ENCODE peak calls at places on chromosomes 6 and 20, in ten cellular contexts. H, T, W, S, Q, I, N, Z, C and G are unnamed samples.

GRCh38 chr6:10210052-10210451 is 204.8 kb downstream of the TFAP2A start:
- DNase-seq in I (no peak), W (no peak), Z (peak), N (no peak), Q (no peak), T (no peak), S (no peak), C (no peak), H (no peak), G (peak)

GRCh38 chr20:62837790-62838458 is 21.1 kb downstream of the COL9A3 start:
- DNase-seq in H (no peak), N (no peak), T (no peak), S (no peak), Q (no peak), C (no peak), Z (no peak), W (no peak), I (peak), G (no peak)

GRCh38 chr20:63044204-63044600 is 37.4 kb upstream of the BHLHE23 start:
- DNase-seq in T (no peak), I (no peak), Q (no peak), S (no peak), Z (no peak), H (no peak), N (no peak), W (no peak), C (no peak), G (no peak)

GRCh38 chr6:14128017-14128416 is 10.4 kb downstream of the CD83 start:
- DNase-seq in N (no peak), I (no peak), H (no peak), S (no peak), T (no peak), C (no peak), Q (no peak), W (no peak), Z (no peak), G (no peak)

GRCh38 chr6:52686878-52687699 is 16.2 kb downstream of the TMEM14A start:
- DNase-seq in N (no peak), Z (no peak), C (no peak), Q (no peak), H (no peak), I (peak), W (no peak), S (no peak), T (no peak), G (peak)

GRCh38 chr6:29800254-29800653 is 27.4 kb upstream of the HLA-G start:
- DNase-seq in S (no peak), I (no peak), H (no peak), Z (no peak), W (no peak), T (no peak), Q (no peak), C (no peak), N (no peak), G (no peak)

GRCh38 chr6:37371158-37372083 is 17.6 kb downstream of the RNF8 start:
- DNase-seq in C (no peak), Z (no peak), N (no peak), I (no peak), T (no peak), H (no peak), S (no peak), W (no peak), Q (no peak), G (no peak)

GRCh38 chr6:44856495-44856878 is 469.0 kb downstream of the CDC5L start:
- DNase-seq in H (no peak), I (no peak), N (no peak), W (no peak), C (no peak), Z (no peak), Q (no peak), S (no peak), T (no peak), G (no peak)

GRCh38 chr6:11460001-11460668 is 77.4 kb upstream of the TMEM170B start:
- DNase-seq in Z (peak), S (no peak), C (no peak), T (no peak), I (peak), Q (no peak), W (no peak), H (no peak), N (no peak), G (peak)

GRCh38 chr20:49794336-49795124 is 18.1 kb upstream of the SLC9A8 start:
- DNase-seq in N (no peak), S (no peak), Q (no peak), I (peak), H (no peak), Z (no peak), C (no peak), T (no peak), W (no peak), G (no peak)

GRCh38 chr6:42451595-42452170 is at the start of gene TRERF1:
- DNase-seq in N (no peak), T (no peak), W (peak), Q (peak), S (no peak), H (peak), C (peak), I (peak), Z (peak), G (no peak)

GRCh38 chr6:42720739-42721138 is 1.7 kb downstream of the PRPH2 start:
- DNase-seq in C (no peak), S (no peak), H (no peak), I (no peak), Q (no peak), N (no peak), Z (peak), T (no peak), W (no peak), G (no peak)

GRCh38 chr6:26363882-26364825 is 844 bp upstream of the BTN3A2 start:
- DNase-seq in C (no peak), T (no peak), I (peak), N (no peak), Z (no peak), S (no peak), Q (no peak), H (no peak), W (no peak), G (peak)

GRCh38 chr6:24632573-24632972 is 13.4 kb downstream of the KIAA0319 start:
- DNase-seq in W (no peak), T (no peak), Z (no peak), N (no peak), Q (no peak), C (no peak), H (no peak), S (no peak), I (no peak), G (no peak)

GRCh38 chr6:89840538-89840937 is 10.9 kb downstream of the CASP8AP2 start:
- DNase-seq in H (peak), Q (peak), W (no peak), T (no peak), Z (peak), S (no peak), C (no peak), I (no peak), N (no peak), G (no peak)

GRCh38 chr6:85443720-85444119 is 6.2 kb upstream of the NT5E start:
- DNase-seq in C (no peak), N (no peak), S (no peak), H (no peak), Z (no peak), I (no peak), T (no peak), W (no peak), Q (no peak), G (no peak)